ENCODE peak calls at places on chromosomes 13 and 19, in nine cellular contexts. F is BE2C, U is upper lobe of right lung, O is uterus, I is aorta, C is sigmoid colon, J is pancreas, K is IMR-90, Y is fibroblast of lung. V is an unnamed sample.

GRCh38 chr19:1074512-1075283 is 7.7 kb downstream of the ARHGAP45 start:
- DNase-seq in F (peak; percentile 95), U (peak; percentile 97), O (peak; percentile 71), I (peak; percentile 93), C (peak; percentile 87), J (peak; percentile 86), K (no peak), Y (no peak), V (peak; percentile 85)

GRCh38 chr19:16589917-16590316 is 17.7 kb upstream of the SLC35E1 start:
- DNase-seq in F (no peak), U (no peak), O (no peak), I (no peak), C (no peak), J (no peak), K (no peak), Y (no peak), V (no peak)

GRCh38 chr13:98173431-98173921 is 3.6 kb downstream of the RNF113B start:
- DNase-seq in F (no peak), U (no peak), O (peak; percentile 42), I (no peak), C (peak; percentile 70), J (no peak), K (peak; percentile 99), Y (peak; percentile 99), V (no peak)

GRCh38 chr13:43783820-43784219 is 3.0 kb downstream of the ENOX1 start:
- DNase-seq in F (peak; percentile 50), U (no peak), O (no peak), I (no peak), C (no peak), J (no peak), K (peak; percentile 8), Y (peak; percentile 42), V (peak; percentile 12)

GRCh38 chr19:11196406-11197287 is 698 bp downstream of the KANK2 start:
- DNase-seq in F (peak; percentile 48), U (peak; percentile 77), O (peak; percentile 60), I (peak; percentile 72), C (peak; percentile 78), J (peak; percentile 79), K (peak; percentile 28), Y (peak; percentile 32), V (peak; percentile 37)

GRCh38 chr19:49017666-49018351 is 918 bp upstream of the LHB start:
- DNase-seq in F (peak; percentile 83), U (peak; percentile 80), O (no peak), I (peak; percentile 67), C (no peak), J (peak; percentile 78), K (peak; percentile 45), Y (peak; percentile 47), V (peak; percentile 15)

GRCh38 chr13:95530178-95530577 is 22.3 kb upstream of the CLDN10 start:
- DNase-seq in F (no peak), U (no peak), O (no peak), I (peak; percentile 50), C (no peak), J (no peak), K (peak; percentile 5), Y (peak; percentile 60), V (no peak)

GRCh38 chr19:49592486-49593232 is 1.7 kb downstream of the PRR12 start:
- DNase-seq in F (no peak), U (no peak), O (no peak), I (no peak), C (peak; percentile 69), J (no peak), K (no peak), Y (no peak), V (no peak)

GRCh38 chr19:37867831-37868230 is 38.6 kb downstream of the WDR87 start:
- DNase-seq in F (no peak), U (no peak), O (no peak), I (no peak), C (no peak), J (no peak), K (peak; percentile 82), Y (peak; percentile 84), V (no peak)

GRCh38 chr19:8138201-8138600 is 11.2 kb downstream of the FBN3 start:
- DNase-seq in F (no peak), U (no peak), O (no peak), I (no peak), C (no peak), J (no peak), K (no peak), Y (no peak), V (no peak)

GRCh38 chr19:19554074-19555023 is 16.3 kb downstream of the CILP2 start:
- DNase-seq in F (no peak), U (peak; percentile 76), O (no peak), I (no peak), C (no peak), J (peak; percentile 73), K (peak; percentile 21), Y (peak; percentile 35), V (no peak)

GRCh38 chr13:23667750-23668149 is 97.5 kb downstream of the TNFRSF19 start:
- DNase-seq in F (no peak), U (no peak), O (no peak), I (no peak), C (no peak), J (no peak), K (no peak), Y (no peak), V (no peak)

GRCh38 chr19:29842471-29843179 is 30.8 kb downstream of the CCNE1 start:
- DNase-seq in F (no peak), U (peak; percentile 71), O (no peak), I (no peak), C (peak; percentile 63), J (no peak), K (no peak), Y (no peak), V (no peak)

GRCh38 chr13:43405457-43405856 is 381.3 kb downstream of the ENOX1 start:
- DNase-seq in F (no peak), U (no peak), O (no peak), I (no peak), C (no peak), J (no peak), K (peak; percentile 74), Y (peak; percentile 43), V (no peak)

GRCh38 chr13:106555631-106556328 is 12.2 kb downstream of the ARGLU1 start:
- DNase-seq in F (no peak), U (no peak), O (no peak), I (no peak), C (no peak), J (no peak), K (peak; percentile 68), Y (peak; percentile 64), V (no peak)

GRCh38 chr13:91046715-91047327 is 300.7 kb upstream of the MIR17HG start:
- DNase-seq in F (no peak), U (no peak), O (no peak), I (no peak), C (no peak), J (no peak), K (no peak), Y (peak; percentile 1), V (no peak)

GRCh38 chr13:105365831-105366230 is 1169.6 kb downstream of the EFNB2 start:
- DNase-seq in F (no peak), U (no peak), O (no peak), I (no peak), C (no peak), J (no peak), K (no peak), Y (no peak), V (no peak)

GRCh38 chr19:13118424-13119193 is 545 bp downstream of the NACC1 start:
- DNase-seq in F (peak; percentile 59), U (peak; percentile 91), O (peak; percentile 42), I (peak; percentile 69), C (peak; percentile 76), J (peak; percentile 75), K (peak; percentile 31), Y (no peak), V (peak; percentile 45)

GRCh38 chr19:7358102-7358597 is 9.4 kb downstream of the ARHGEF18 start:
- DNase-seq in F (no peak), U (no peak), O (no peak), I (no peak), C (no peak), J (no peak), K (no peak), Y (no peak), V (no peak)

GRCh38 chr19:35059006-35059798 is 17.7 kb downstream of the HPN start:
- DNase-seq in F (no peak), U (no peak), O (no peak), I (no peak), C (no peak), J (no peak), K (no peak), Y (no peak), V (no peak)
- H3K27me3 ChIP-seq in F (peaks cover 6% of the 10 kb centered on the region), U (no peaks in the 10 kb centered on the region), O (no peaks in the 10 kb centered on the region), I (no peaks in the 10 kb centered on the region), C (no peaks in the 10 kb centered on the region), J (no peaks in the 10 kb centered on the region), K (peaks cover 18% of the 10 kb centered on the region), Y (peaks cover 6% of the 10 kb centered on the region), V (no peaks in the 10 kb centered on the region)

DNA sequence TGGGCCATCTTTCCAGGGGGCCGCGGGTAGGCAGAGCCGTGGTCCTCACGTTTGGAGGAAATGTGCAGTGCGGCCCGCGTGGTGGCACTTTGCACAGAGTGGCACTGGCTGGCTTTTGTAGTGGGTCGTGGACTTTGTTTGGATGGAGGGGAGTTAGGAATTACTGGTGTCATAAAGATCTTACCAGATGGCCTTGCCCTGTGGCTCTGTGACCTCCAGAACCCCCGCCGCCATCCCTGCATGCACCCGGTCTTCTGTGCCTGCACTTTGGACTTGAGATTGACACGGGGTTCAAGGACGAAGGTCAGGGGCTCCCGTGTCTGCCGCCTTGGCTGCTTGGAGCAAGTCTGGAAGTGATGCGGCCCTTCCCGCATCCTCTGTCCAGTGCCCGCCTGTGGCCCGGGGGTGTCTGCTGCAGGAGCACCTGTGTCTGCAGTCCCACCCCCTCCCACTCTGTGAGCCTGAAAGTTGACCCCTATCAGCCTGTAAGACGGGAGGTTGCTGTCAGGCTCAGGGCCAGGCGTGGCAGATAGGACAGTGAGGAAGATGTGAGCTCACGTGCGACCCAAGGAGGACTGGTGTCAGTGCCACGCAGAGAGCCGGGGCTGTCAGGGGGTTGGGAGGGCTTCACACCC is 2.2 kb downstream of the GNA11 start:
- DNase-seq in F (no peak), U (peak; percentile 56), O (no peak), I (no peak), C (no peak), J (no peak), K (no peak), Y (no peak), V (peak; percentile 6)
- H3K4me1 ChIP-seq in F (peaks cover 21% of the 10 kb centered on the region), U (peaks cover 54% of the 10 kb centered on the region), O (peaks cover 35% of the 10 kb centered on the region), I (no peaks in the 10 kb centered on the region), C (peaks cover 71% of the 10 kb centered on the region), J (peaks cover 29% of the 10 kb centered on the region), K (peaks cover 22% of the 10 kb centered on the region), Y (peaks cover 15% of the 10 kb centered on the region), V (peaks cover 61% of the 10 kb centered on the region)

DNA sequence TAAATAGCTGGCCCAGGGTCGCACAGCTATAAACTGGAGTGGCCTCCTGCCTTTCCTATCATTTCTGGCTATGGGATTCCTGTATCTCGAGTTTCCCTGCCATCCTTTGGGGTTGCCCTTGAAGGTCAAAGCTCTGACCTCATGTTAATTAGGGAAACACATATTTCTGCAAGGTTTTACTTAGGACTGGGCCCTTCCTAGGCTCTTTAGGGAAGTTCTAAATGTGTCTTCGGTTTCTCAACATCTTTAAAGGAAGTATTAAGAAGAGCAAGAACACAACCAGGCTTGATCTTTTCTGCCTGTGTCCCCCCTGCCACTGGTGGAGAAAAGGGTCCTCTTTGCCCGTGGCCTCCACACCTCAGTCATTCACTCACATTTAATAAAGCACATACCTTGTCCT is 10.8 kb downstream of the LCP1 start:
- DNase-seq in F (no peak), U (no peak), O (no peak), I (no peak), C (no peak), J (no peak), K (no peak), Y (no peak), V (no peak)
- H3K4me3 ChIP-seq in F (no peak overlapping the region), U (no peak overlapping the region), O (no peak overlapping the region), I (no peak overlapping the region), C (no peak overlapping the region), J (no peak overlapping the region), K (no peak overlapping the region), Y (no peak overlapping the region), V (no peak overlapping the region)

GRCh38 chr13:21625366-21625765 is 21.4 kb upstream of the MICU2 start:
- DNase-seq in F (peak; percentile 31), U (no peak), O (no peak), I (no peak), C (no peak), J (no peak), K (peak; percentile 52), Y (peak; percentile 51), V (no peak)
- H3K27me3 ChIP-seq in F (peaks cover 13% of the 10 kb centered on the region), U (no peaks in the 10 kb centered on the region), O (no peaks in the 10 kb centered on the region), I (peaks cover 2% of the 10 kb centered on the region), C (no peaks in the 10 kb centered on the region), J (no peaks in the 10 kb centered on the region), K (peaks cover 4% of the 10 kb centered on the region), Y (peaks cover 5% of the 10 kb centered on the region), V (no peaks in the 10 kb centered on the region)

V was measured in heart right ventricle.